ENCODE peak calls at places on chromosomes 5 and 9, in four cellular contexts. One of them, this sample, is unnamed.
A peak's percentile ranks its signal among the peaks of the same experiment; 100 is the strongest.

GRCh38 chr5:168607946-168608345 is 28.8 kb upstream of the PANK3 start:
- DNase-seq in HL-60: no peak
- DNase-seq in GM12878: no peak
- DNase-seq in K562: no peak
- DNase-seq in this sample: no peak

GRCh38 chr9:130448035-130448624 is 3.4 kb downstream of the ASS1 start:
- DNase-seq in K562: peak; percentile 41
- DNase-seq in HL-60: peak; percentile 82
- DNase-seq in GM12878: no peak
- DNase-seq in this sample: no peak

GRCh38 chr5:96297290-96297689 is 135.8 kb downstream of the PCSK1 start:
- DNase-seq in HL-60: peak; percentile 47
- DNase-seq in K562: no peak
- DNase-seq in GM12878: no peak
- DNase-seq in this sample: no peak

GRCh38 chr5:174725261-174725990 is 1.0 kb downstream of the MSX2 start:
- DNase-seq in K562: no peak
- DNase-seq in GM12878: no peak
- DNase-seq in HL-60: no peak
- DNase-seq in this sample: no peak

GRCh38 chr9:29212590-29213373 is 1639.5 kb upstream of the C9orf72 start:
- DNase-seq in K562: no peak
- DNase-seq in HL-60: no peak
- DNase-seq in GM12878: no peak
- DNase-seq in this sample: no peak

GRCh38 chr5:59042683-59043082 is 459.8 kb downstream of the RAB3C start:
- DNase-seq in HL-60: no peak
- DNase-seq in GM12878: no peak
- DNase-seq in K562: no peak
- DNase-seq in this sample: no peak

GRCh38 chr5:135263022-135263668 is 135.9 kb downstream of the MACROH2A1 start:
- DNase-seq in GM12878: no peak
- DNase-seq in K562: peak; percentile 48
- DNase-seq in HL-60: no peak
- DNase-seq in this sample: no peak

GRCh38 chr5:56003633-56004032 is 8.9 kb upstream of the IL6ST start:
- DNase-seq in K562: no peak
- DNase-seq in HL-60: no peak
- DNase-seq in GM12878: no peak
- DNase-seq in this sample: no peak

DNA sequence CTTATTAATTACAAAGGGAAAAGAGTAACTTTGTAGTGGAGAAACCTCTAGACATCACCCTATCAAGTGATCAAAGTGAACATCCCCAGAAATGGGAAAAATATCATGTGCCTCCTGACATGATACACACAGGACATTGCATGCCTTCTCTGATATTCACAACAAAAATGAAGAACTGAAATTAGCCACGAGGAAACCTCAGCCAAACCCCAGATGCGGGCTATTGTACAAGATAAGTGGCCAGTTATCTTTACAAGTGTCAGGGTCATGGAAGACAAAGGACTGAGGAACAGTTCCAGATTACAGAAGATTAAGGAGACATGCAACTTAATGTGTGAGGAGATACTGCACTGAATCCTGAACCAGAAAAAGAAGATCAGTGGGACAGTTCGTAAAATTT is 23.8 kb upstream of the NPM1 start:
- DNase-seq in GM12878: no peak
- DNase-seq in K562: no peak
- DNase-seq in HL-60: peak; percentile 13
- DNase-seq in this sample: no peak
- TF ChIP-seq SPI1 in GM12878: peak; percentile 86
- TF ChIP-seq SPI1 in K562: peak; percentile 11
- TF ChIP-seq SPI1 in HL-60: peak; percentile 49
- TF ChIP-seq SPI1 in this sample: peak; percentile 91

GRCh38 chr9:16729656-16730055 is 140.8 kb downstream of the BNC2 start:
- DNase-seq in K562: no peak
- DNase-seq in GM12878: no peak
- DNase-seq in HL-60: no peak
- DNase-seq in this sample: no peak
- TF ChIP-seq POLR2AphosphoS5 in K562: no peak
- TF ChIP-seq POLR2AphosphoS5 in GM12878: no peak
- TF ChIP-seq POLR2AphosphoS5 in HL-60: no peak
- TF ChIP-seq POLR2AphosphoS5 in this sample: no peak

GRCh38 chr9:35813434-35814105 is 1.3 kb downstream of the HINT2 start:
- DNase-seq in K562: peak; percentile 61
- DNase-seq in GM12878: no peak
- DNase-seq in HL-60: no peak
- DNase-seq in this sample: no peak

GRCh38 chr9:35806101-35806500 is 6.0 kb downstream of the SPAG8 start:
- DNase-seq in HL-60: no peak
- DNase-seq in GM12878: no peak
- DNase-seq in K562: no peak
- DNase-seq in this sample: no peak

GRCh38 chr9:35811364-35812024 is 568 bp downstream of the SPAG8 start:
- DNase-seq in K562: no peak
- DNase-seq in HL-60: no peak
- DNase-seq in GM12878: no peak
- DNase-seq in this sample: no peak

GRCh38 chr9:35812025-35812602 is at the start of gene SPAG8:
- DNase-seq in K562: peak; percentile 89
- DNase-seq in GM12878: peak; percentile 90
- DNase-seq in HL-60: peak; percentile 100
- DNase-seq in this sample: peak; percentile 88

GRCh38 chr9:35808433-35808832 is 3.6 kb downstream of the SPAG8 start:
- DNase-seq in HL-60: no peak
- DNase-seq in GM12878: no peak
- DNase-seq in K562: no peak
- DNase-seq in this sample: no peak
- TF ChIP-seq SPI1 in HL-60: no peak
- TF ChIP-seq SPI1 in GM12878: no peak
- TF ChIP-seq SPI1 in K562: no peak
- TF ChIP-seq SPI1 in this sample: no peak

GRCh38 chr5:34914671-34915138 is 599 bp downstream of the RAD1 start:
- DNase-seq in GM12878: no peak
- DNase-seq in K562: peak; percentile 75
- DNase-seq in HL-60: peak; percentile 23
- DNase-seq in this sample: no peak

GRCh38 chr5:34913072-34913471 is 2.2 kb downstream of the RAD1 start:
- DNase-seq in GM12878: no peak
- DNase-seq in K562: no peak
- DNase-seq in HL-60: no peak
- DNase-seq in this sample: no peak

GRCh38 chr5:34915856-34916192 is 313 bp downstream of the BRIX1 start:
- DNase-seq in K562: peak; percentile 37
- DNase-seq in HL-60: peak; percentile 11
- DNase-seq in GM12878: no peak
- DNase-seq in this sample: no peak

GRCh38 chr5:34916518-34916917 is 1.0 kb downstream of the BRIX1 start:
- DNase-seq in HL-60: no peak
- DNase-seq in K562: peak; percentile 53
- DNase-seq in GM12878: no peak
- DNase-seq in this sample: no peak

DNA sequence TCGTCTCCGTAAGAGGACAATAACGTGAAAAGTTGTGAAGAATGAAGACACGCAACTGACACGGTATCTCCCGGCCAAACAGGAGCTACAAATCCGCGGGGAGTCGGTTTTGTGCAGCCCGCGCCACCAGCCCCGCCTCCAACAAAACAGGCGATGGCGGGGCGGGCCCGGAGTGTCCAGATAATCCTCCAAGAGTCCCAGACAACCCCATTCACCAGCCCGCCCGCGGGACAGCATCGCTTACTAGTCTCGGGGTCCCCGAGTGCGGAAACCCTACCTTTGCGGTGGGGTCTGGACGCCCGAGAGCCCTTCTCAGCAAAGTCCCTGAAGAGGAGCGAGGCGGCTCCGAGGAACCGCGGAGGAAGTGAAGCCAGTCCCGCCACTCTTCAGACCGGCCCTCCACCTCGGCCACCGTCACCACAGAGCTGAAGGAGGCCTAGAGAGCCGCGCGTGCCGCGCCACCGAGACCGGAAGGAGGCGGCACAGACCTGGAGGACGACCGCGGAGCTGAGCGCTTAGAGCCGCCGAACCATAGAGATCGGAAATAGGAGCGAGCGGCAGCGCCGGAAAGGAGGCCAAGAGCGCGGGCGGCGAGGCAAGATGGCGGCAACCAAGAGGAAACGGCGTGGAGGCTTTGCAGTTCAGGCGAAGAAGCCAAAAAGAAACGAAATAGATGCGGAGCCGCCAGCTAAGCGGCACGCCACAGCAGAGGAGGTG is at the start of the genes BRIX1 and RAD1:
- DNase-seq in GM12878: peak; percentile 86
- DNase-seq in HL-60: peak; percentile 97
- DNase-seq in K562: peak; percentile 99
- DNase-seq in this sample: peak; percentile 75
- TF ChIP-seq POLR2AphosphoS5 in GM12878: peak; percentile 94
- TF ChIP-seq POLR2AphosphoS5 in HL-60: peak; percentile 96
- TF ChIP-seq POLR2AphosphoS5 in K562: peak; percentile 86
- TF ChIP-seq POLR2AphosphoS5 in this sample: peak; percentile 90

GRCh38 chr9:106277931-106278330 is 583.6 kb downstream of the TMEM38B start:
- DNase-seq in HL-60: no peak
- DNase-seq in K562: no peak
- DNase-seq in GM12878: no peak
- DNase-seq in this sample: no peak
- TF ChIP-seq SPI1 in HL-60: no peak
- TF ChIP-seq SPI1 in K562: no peak
- TF ChIP-seq SPI1 in GM12878: no peak
- TF ChIP-seq SPI1 in this sample: no peak

DNA sequence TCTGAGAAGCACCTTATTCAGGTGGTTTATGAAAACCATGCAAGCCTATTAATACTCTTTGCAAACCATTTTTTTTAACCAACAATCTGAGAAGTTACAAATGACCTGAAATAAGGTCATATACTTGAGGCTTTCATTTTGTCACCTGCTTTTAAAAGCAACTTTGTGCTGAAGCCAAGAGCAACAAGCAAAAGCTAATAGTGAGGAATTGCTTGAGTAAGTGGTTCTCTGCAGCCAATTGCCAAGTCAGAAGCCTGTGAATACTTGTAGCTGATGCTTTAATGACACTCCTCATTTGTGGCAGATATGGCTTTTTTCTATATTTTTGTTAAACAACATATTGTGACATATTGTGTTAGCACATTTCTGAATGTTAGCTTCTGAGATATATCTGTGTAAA is 126.8 kb upstream of the ZNF608 start:
- DNase-seq in HL-60: no peak
- DNase-seq in K562: no peak
- DNase-seq in GM12878: no peak
- DNase-seq in this sample: no peak
- TF ChIP-seq POLR2AphosphoS5 in HL-60: no peak
- TF ChIP-seq POLR2AphosphoS5 in K562: no peak
- TF ChIP-seq POLR2AphosphoS5 in GM12878: no peak
- TF ChIP-seq POLR2AphosphoS5 in this sample: no peak